ENCODE peak calls at places on chromosomes 1 and 21, in four cellular contexts. X is LoVo, A is GOT3, K is heart left ventricle. O is an unnamed sample.

GRCh38 chr1:232621050-232621449 is 8.9 kb downstream of the SIPA1L2 start:
- DNase-seq in X (no peak), A (no peak), K (no peak), O (no peak)

GRCh38 chr1:40036574-40036973 is 4.0 kb upstream of the CAP1 start:
- DNase-seq in K (peak), A (no peak), X (no peak), O (no peak)

GRCh38 chr21:32806810-32807386 is 35.3 kb upstream of the PAXBP1 start:
- DNase-seq in A (no peak), K (no peak), X (no peak), O (no peak)

GRCh38 chr21:35885942-35886541 is 174.3 kb downstream of the SETD4 start:
- DNase-seq in X (no peak), A (no peak), K (no peak), O (no peak)

GRCh38 chr21:45867041-45867630 is 114.4 kb upstream of the COL6A1 start:
- DNase-seq in K (no peak), A (no peak), X (no peak), O (no peak)

GRCh38 chr1:14959295-14959694 is 194.3 kb upstream of the TMEM51 start:
- DNase-seq in A (no peak), X (no peak), K (no peak), O (no peak)

GRCh38 chr1:26163684-26164035 is 4.8 kb downstream of the FAM110D start:
- DNase-seq in K (no peak), A (no peak), X (no peak), O (no peak)

GRCh38 chr1:55230654-55231053 is 15.5 kb upstream of the USP24 start:
- DNase-seq in K (no peak), A (no peak), X (no peak), O (no peak)

GRCh38 chr1:165907256-165907857 is 79.9 kb downstream of the UCK2 start:
- DNase-seq in K (no peak), X (no peak), A (no peak), O (no peak)

GRCh38 chr1:54850737-54851136 is 36.3 kb downstream of the DHCR24 start:
- DNase-seq in K (no peak), A (no peak), X (no peak), O (no peak)

GRCh38 chr1:54487571-54488050 is 60.4 kb upstream of the ACOT11 start:
- DNase-seq in A (no peak), X (no peak), K (no peak), O (peak)

GRCh38 chr21:31597683-31598082 is 61.8 kb upstream of the SOD1 start:
- DNase-seq in K (no peak), X (no peak), A (no peak), O (no peak)

GRCh38 chr1:219990782-219991510 is 55.4 kb downstream of the EPRS1 start:
- DNase-seq in X (peak), K (no peak), A (no peak), O (peak)

GRCh38 chr1:64061430-64062104 is 141.9 kb upstream of the UBE2U start:
- DNase-seq in X (no peak), K (no peak), A (no peak), O (no peak)

GRCh38 chr1:110433803-110434202 is 17.1 kb upstream of the PROK1 start:
- DNase-seq in K (peak), X (peak), A (no peak), O (no peak)

GRCh38 chr21:45532826-45533730 is 9.2 kb downstream of the SLC19A1 start:
- DNase-seq in K (peak), A (no peak), X (no peak), O (no peak)

GRCh38 chr1:52633291-52633754 is 355 bp downstream of the SHISAL2A start:
- DNase-seq in K (peak), A (no peak), X (no peak), O (no peak)

GRCh38 chr21:14616303-14617039 is 70.4 kb upstream of the SAMSN1 start:
- DNase-seq in A (no peak), K (no peak), X (no peak), O (no peak)

GRCh38 chr1:160779662-160780397 is 16.1 kb upstream of the LY9 start:
- DNase-seq in A (no peak), X (no peak), K (no peak), O (no peak)

GRCh38 chr1:58283380-58284338 is 262.9 kb downstream of the OMA1 start:
- DNase-seq in K (no peak), A (no peak), X (no peak), O (no peak)

GRCh38 chr1:247357781-247358211 is 26.1 kb upstream of the ZNF496 start:
- DNase-seq in X (no peak), A (peak), K (no peak), O (no peak)

GRCh38 chr1:16434501-16434900 is 2.7 kb downstream of the SPATA21 start:
- DNase-seq in A (no peak), K (no peak), X (no peak), O (no peak)

GRCh38 chr1:95953668-95954067 is 719.7 kb downstream of the RWDD3 start:
- DNase-seq in A (no peak), K (no peak), X (no peak), O (no peak)

GRCh38 chr1:223358826-223359225 is 5.2 kb downstream of the SUSD4 start:
- DNase-seq in A (no peak), X (no peak), K (no peak), O (no peak)

GRCh38 chr1:221782461-221782860 is 40.6 kb upstream of the DUSP10 start:
- DNase-seq in K (no peak), X (no peak), A (no peak), O (no peak)

GRCh38 chr1:228360533-228361313 is 45.9 kb downstream of the TRIM11 start:
- DNase-seq in A (no peak), X (no peak), K (peak), O (no peak)

GRCh38 chr1:223221686-223222085 is 78.6 kb upstream of the TLR5 start:
- DNase-seq in A (no peak), K (no peak), X (no peak), O (no peak)

GRCh38 chr1:174274452-174274851 is 115.1 kb downstream of the RABGAP1L start:
- DNase-seq in X (no peak), K (no peak), A (no peak), O (no peak)

GRCh38 chr1:240000634-240001033 is 91.0 kb upstream of the FMN2 start:
- DNase-seq in A (no peak), X (no peak), K (no peak), O (no peak)

GRCh38 chr1:50414853-50415234 is 8.4 kb downstream of the DMRTA2 start:
- DNase-seq in X (no peak), A (no peak), K (no peak), O (no peak)

GRCh38 chr1:19124273-19124672 is 85.8 kb downstream of the UBR4 start:
- DNase-seq in K (no peak), A (no peak), X (no peak), O (no peak)

GRCh38 chr1:183832472-183832871 is 27.6 kb downstream of the RGL1 start:
- DNase-seq in X (no peak), K (no peak), A (no peak), O (no peak)

GRCh38 chr1:91736146-91736998 is 149.6 kb downstream of the TGFBR3 start:
- DNase-seq in K (no peak), X (no peak), A (no peak), O (no peak)

GRCh38 chr1:13549021-13549420 is 34.6 kb upstream of the PDPN start:
- DNase-seq in X (no peak), A (no peak), K (no peak), O (no peak)

GRCh38 chr1:151907363-151908139 is 1.8 kb downstream of the THEM4 start:
- DNase-seq in X (no peak), A (no peak), K (no peak), O (no peak)

GRCh38 chr1:227219715-227220292 is 98.5 kb downstream of the CDC42BPA start:
- DNase-seq in X (no peak), K (no peak), A (no peak), O (no peak)

GRCh38 chr1:5993553-5994510 is 1.6 kb upstream of the NPHP4 start:
- DNase-seq in A (no peak), K (peak), X (no peak), O (no peak)

GRCh38 chr1:228144213-228145049 is 4.4 kb downstream of the GUK1 start:
- DNase-seq in K (peak), A (no peak), X (no peak), O (no peak)

GRCh38 chr1:54888080-54888733 is 1.2 kb upstream of the DHCR24 start:
- DNase-seq in X (no peak), K (no peak), A (no peak), O (no peak)

GRCh38 chr1:201214461-201214860 is 23.8 kb downstream of the IGFN1 start:
- DNase-seq in X (no peak), K (no peak), A (no peak), O (no peak)

O was measured in cerebellar nuclear complex.